ENCODE peak calls at places on chromosomes 7 and 10, in ten cellular contexts. O, M, F, C, Q, V, R, N, Z and B are unnamed samples.

GRCh38 chr7:145212050-145212449 is 376.2 kb upstream of the TPK1 start:
- DNase-seq in O (peak), M (no peak), F (peak), C (no peak), Q (no peak), V (no peak), R (no peak), N (no peak), Z (no peak), B (no peak)

GRCh38 chr10:73591578-73591902 is 398 bp upstream of the USP54 start:
- DNase-seq in O (no peak), M (no peak), F (no peak), C (no peak), Q (peak), V (no peak), R (peak), N (no peak), Z (no peak), B (no peak)

GRCh38 chr10:47030191-47030698 is 119.0 kb downstream of the PTPN20 start:
- DNase-seq in O (no peak), M (no peak), F (no peak), C (no peak), Q (no peak), V (no peak), R (no peak), N (peak), Z (no peak), B (no peak)

GRCh38 chr10:5639066-5639465 is 27.3 kb downstream of the ASB13 start:
- DNase-seq in O (no peak), M (no peak), F (no peak), C (no peak), Q (no peak), V (no peak), R (no peak), N (no peak), Z (no peak), B (no peak)

GRCh38 chr10:66836057-66836456 is 89.8 kb upstream of the LRRTM3 start:
- DNase-seq in O (no peak), M (no peak), F (peak), C (no peak), Q (no peak), V (peak), R (peak), N (no peak), Z (peak), B (no peak)

GRCh38 chr10:9605231-9605630 is 1412.4 kb upstream of the CELF2 start:
- DNase-seq in O (peak), M (no peak), F (peak), C (no peak), Q (no peak), V (no peak), R (no peak), N (no peak), Z (no peak), B (no peak)

GRCh38 chr10:45001382-45002148 is 842 bp downstream of the ZNF22 start:
- DNase-seq in O (peak), M (peak), F (peak), C (peak), Q (peak), V (peak), R (peak), N (no peak), Z (peak), B (peak)

GRCh38 chr10:75203724-75204123 is 6.9 kb upstream of the VDAC2 start:
- DNase-seq in O (no peak), M (no peak), F (no peak), C (no peak), Q (no peak), V (no peak), R (no peak), N (no peak), Z (no peak), B (no peak)

GRCh38 chr10:51468424-51468823 is 231.0 kb downstream of the CSTF2T start:
- DNase-seq in O (peak), M (no peak), F (peak), C (no peak), Q (no peak), V (peak), R (no peak), N (no peak), Z (no peak), B (no peak)

GRCh38 chr7:117281562-117281961 is 41.3 kb downstream of the WNT2 start:
- DNase-seq in O (peak), M (no peak), F (peak), C (no peak), Q (no peak), V (peak), R (no peak), N (no peak), Z (peak), B (no peak)

GRCh38 chr10:109429956-109430760 is 493.2 kb downstream of the XPNPEP1 start:
- DNase-seq in O (peak), M (no peak), F (peak), C (no peak), Q (no peak), V (peak), R (no peak), N (no peak), Z (peak), B (no peak)

GRCh38 chr7:151971829-151972228 is 15.6 kb downstream of the GALNTL5 start:
- DNase-seq in O (no peak), M (no peak), F (no peak), C (no peak), Q (no peak), V (no peak), R (no peak), N (no peak), Z (no peak), B (no peak)

GRCh38 chr7:14754631-14755030 is 147.9 kb downstream of the DGKB start:
- DNase-seq in O (peak), M (no peak), F (peak), C (no peak), Q (no peak), V (peak), R (no peak), N (no peak), Z (peak), B (no peak)

GRCh38 chr7:112173214-112173905 is 32.8 kb downstream of the DOCK4 start:
- DNase-seq in O (no peak), M (no peak), F (peak), C (no peak), Q (no peak), V (no peak), R (no peak), N (no peak), Z (no peak), B (no peak)

GRCh38 chr10:95539560-95540284 is 21.4 kb downstream of the SORBS1 start:
- DNase-seq in O (no peak), M (no peak), F (no peak), C (no peak), Q (no peak), V (no peak), R (no peak), N (no peak), Z (no peak), B (no peak)

GRCh38 chr10:49258351-49258683 is 40.7 kb upstream of the C10orf71 start:
- DNase-seq in O (no peak), M (no peak), F (no peak), C (no peak), Q (no peak), V (no peak), R (no peak), N (no peak), Z (no peak), B (no peak)

GRCh38 chr7:12291870-12292269 is 80.8 kb downstream of the TMEM106B start:
- DNase-seq in O (peak), M (no peak), F (peak), C (no peak), Q (no peak), V (no peak), R (no peak), N (no peak), Z (peak), B (peak)

GRCh38 chr7:93843260-93843659 is 47.3 kb downstream of the TFPI2 start:
- DNase-seq in O (peak), M (no peak), F (peak), C (no peak), Q (no peak), V (peak), R (no peak), N (no peak), Z (no peak), B (no peak)

GRCh38 chr7:26284995-26285632 is 6.5 kb upstream of the SNX10 start:
- DNase-seq in O (no peak), M (no peak), F (no peak), C (no peak), Q (no peak), V (no peak), R (peak), N (no peak), Z (peak), B (no peak)

GRCh38 chr10:114544045-114544659 is 113.9 kb downstream of the ABLIM1 start:
- DNase-seq in O (no peak), M (peak), F (no peak), C (peak), Q (no peak), V (no peak), R (peak), N (no peak), Z (peak), B (peak)

GRCh38 chr7:9869566-9869965 is 1104.1 kb upstream of the PHF14 start:
- DNase-seq in O (no peak), M (no peak), F (no peak), C (no peak), Q (no peak), V (no peak), R (no peak), N (no peak), Z (no peak), B (no peak)

GRCh38 chr10:92291921-92292860 is 1.2 kb downstream of the MARCHF5 start:
- DNase-seq in O (peak), M (peak), F (peak), C (peak), Q (peak), V (peak), R (peak), N (peak), Z (peak), B (peak)

GRCh38 chr7:155448632-155449007 is 9.3 kb upstream of the EN2 start:
- DNase-seq in O (no peak), M (no peak), F (no peak), C (no peak), Q (no peak), V (no peak), R (no peak), N (no peak), Z (no peak), B (peak)

GRCh38 chr10:67629461-67629971 is 66.5 kb downstream of the CTNNA3 start:
- DNase-seq in O (no peak), M (no peak), F (peak), C (no peak), Q (no peak), V (peak), R (no peak), N (no peak), Z (peak), B (no peak)

GRCh38 chr10:131882590-131883451 is 18.0 kb upstream of the PPP2R2D start:
- DNase-seq in O (no peak), M (no peak), F (no peak), C (no peak), Q (no peak), V (no peak), R (no peak), N (no peak), Z (no peak), B (no peak)

GRCh38 chr10:110834622-110835219 is 37.0 kb upstream of the PDCD4 start:
- DNase-seq in O (no peak), M (peak), F (no peak), C (no peak), Q (no peak), V (peak), R (no peak), N (peak), Z (no peak), B (no peak)

GRCh38 chr7:140225562-140226249 is 48.9 kb upstream of the KDM7A start:
- DNase-seq in O (no peak), M (no peak), F (no peak), C (no peak), Q (no peak), V (no peak), R (no peak), N (no peak), Z (no peak), B (no peak)

GRCh38 chr7:73504017-73504416 is 18.1 kb downstream of the BAZ1B start:
- DNase-seq in O (peak), M (no peak), F (no peak), C (no peak), Q (no peak), V (peak), R (no peak), N (no peak), Z (no peak), B (no peak)

GRCh38 chr10:70066190-70066589 is 13.5 kb downstream of the MACROH2A2 start:
- DNase-seq in O (no peak), M (no peak), F (no peak), C (no peak), Q (no peak), V (no peak), R (no peak), N (no peak), Z (no peak), B (no peak)

GRCh38 chr10:30422981-30423654 is 10.9 kb upstream of the MAP3K8 start:
- DNase-seq in O (peak), M (peak), F (peak), C (no peak), Q (peak), V (peak), R (peak), N (no peak), Z (peak), B (no peak)

GRCh38 chr7:149853157-149853556 is 15.0 kb downstream of the ZNF862 start:
- DNase-seq in O (no peak), M (no peak), F (peak), C (no peak), Q (no peak), V (peak), R (no peak), N (no peak), Z (no peak), B (no peak)

GRCh38 chr7:18177815-18178660 is 150.4 kb upstream of the PRPS1L1 start:
- DNase-seq in O (no peak), M (no peak), F (peak), C (peak), Q (no peak), V (peak), R (peak), N (no peak), Z (no peak), B (peak)

GRCh38 chr7:2729043-2729892 is 41.3 kb downstream of the AMZ1 start:
- DNase-seq in O (peak), M (no peak), F (no peak), C (no peak), Q (no peak), V (peak), R (no peak), N (peak), Z (no peak), B (no peak)

GRCh38 chr7:39757604-39758003 is 134.2 kb downstream of the RALA start:
- DNase-seq in O (no peak), M (no peak), F (no peak), C (no peak), Q (no peak), V (peak), R (no peak), N (no peak), Z (no peak), B (no peak)

GRCh38 chr7:33937871-33938270 is 32.5 kb downstream of the BMPER start:
- DNase-seq in O (no peak), M (no peak), F (no peak), C (no peak), Q (no peak), V (no peak), R (no peak), N (no peak), Z (no peak), B (no peak)

GRCh38 chr10:69655124-69655867 is 25.2 kb downstream of the FAM241B start:
- DNase-seq in O (no peak), M (no peak), F (no peak), C (no peak), Q (no peak), V (no peak), R (no peak), N (no peak), Z (no peak), B (no peak)

GRCh38 chr10:103716206-103717160 is 138.9 kb downstream of the SH3PXD2A start:
- DNase-seq in O (no peak), M (peak), F (no peak), C (no peak), Q (no peak), V (peak), R (peak), N (no peak), Z (peak), B (no peak)

GRCh38 chr7:98110249-98111022 is 3.8 kb downstream of the LMTK2 start:
- DNase-seq in O (no peak), M (peak), F (peak), C (no peak), Q (peak), V (no peak), R (peak), N (no peak), Z (no peak), B (no peak)

GRCh38 chr10:89861584-89862287 is 160.3 kb downstream of the KIF20B start:
- DNase-seq in O (peak), M (no peak), F (peak), C (no peak), Q (no peak), V (peak), R (peak), N (no peak), Z (peak), B (no peak)

DNA sequence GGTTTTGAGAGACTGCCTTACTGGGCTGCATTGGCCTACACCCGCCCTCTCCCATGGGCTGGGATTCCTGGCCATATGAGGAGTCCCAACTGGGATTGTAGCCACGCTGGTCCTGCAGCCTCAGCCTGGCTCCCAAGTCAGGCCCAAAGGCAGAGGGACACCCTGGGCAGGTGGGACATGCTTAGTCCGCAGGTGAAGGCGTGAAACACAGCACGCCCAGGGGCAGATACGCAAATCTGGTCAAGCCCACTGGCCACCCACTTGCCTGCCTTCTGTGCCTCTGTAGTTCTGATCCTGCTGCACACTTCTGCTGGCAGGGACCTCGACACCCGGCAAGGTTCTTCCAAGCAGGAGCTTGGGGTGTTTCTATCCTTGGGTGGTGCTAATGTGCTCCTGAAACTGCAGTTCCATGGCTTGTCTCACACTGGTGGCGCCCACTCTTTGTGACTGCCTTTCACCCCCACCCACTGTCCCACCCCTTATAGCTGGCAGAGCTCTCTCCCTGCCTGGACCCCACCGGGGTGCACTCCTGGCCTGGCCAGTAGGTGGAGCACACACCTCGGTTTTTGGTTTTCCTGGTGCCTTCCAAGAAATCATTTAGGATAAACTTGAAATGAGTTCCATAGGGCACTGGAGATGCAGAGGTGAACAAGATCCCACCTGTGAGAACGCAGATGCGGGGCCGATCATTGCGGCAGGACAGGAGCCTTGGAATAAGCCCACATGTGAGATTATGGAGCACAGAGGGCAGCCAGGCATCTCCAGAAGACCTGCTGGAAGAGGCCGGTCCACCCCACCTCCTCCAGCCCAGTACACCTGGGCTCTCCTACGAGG is 47.9 kb downstream of the MKI67 start:
- DNase-seq in O (peak), M (peak), F (peak), C (peak), Q (peak), V (peak), R (peak), N (no peak), Z (no peak), B (peak)
- TF ChIP-seq CTCF in O (peak), M (peak), F (peak), C (peak), Q (peak), V (peak), R (peak), N (no peak), Z (peak), B (peak)

DNA sequence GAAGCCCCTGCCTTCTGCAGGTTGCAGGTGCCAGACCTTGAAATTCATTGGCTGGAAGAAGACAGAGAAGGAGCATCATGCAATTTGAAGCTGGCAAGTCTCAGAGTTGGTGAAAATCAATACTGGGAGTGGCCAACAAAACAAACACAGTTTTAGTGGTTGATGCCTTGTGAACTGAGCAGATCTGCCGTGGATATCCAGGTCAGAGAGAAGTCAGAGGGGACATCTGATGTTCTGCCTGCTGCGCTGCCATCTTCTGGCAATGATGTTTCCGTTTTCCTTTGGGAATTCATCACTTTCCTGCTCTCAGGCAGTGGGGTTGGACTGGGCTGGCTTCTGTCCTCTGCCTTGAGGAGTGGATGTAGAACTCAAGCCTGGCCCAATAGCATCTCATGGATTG is 132.0 kb downstream of the RPS24 start:
- DNase-seq in O (no peak), M (peak), F (no peak), C (no peak), Q (peak), V (no peak), R (no peak), N (no peak), Z (no peak), B (no peak)
- TF ChIP-seq CTCF in O (no peak), M (no peak), F (no peak), C (no peak), Q (no peak), V (peak), R (no peak), N (no peak), Z (peak), B (no peak)

DNA sequence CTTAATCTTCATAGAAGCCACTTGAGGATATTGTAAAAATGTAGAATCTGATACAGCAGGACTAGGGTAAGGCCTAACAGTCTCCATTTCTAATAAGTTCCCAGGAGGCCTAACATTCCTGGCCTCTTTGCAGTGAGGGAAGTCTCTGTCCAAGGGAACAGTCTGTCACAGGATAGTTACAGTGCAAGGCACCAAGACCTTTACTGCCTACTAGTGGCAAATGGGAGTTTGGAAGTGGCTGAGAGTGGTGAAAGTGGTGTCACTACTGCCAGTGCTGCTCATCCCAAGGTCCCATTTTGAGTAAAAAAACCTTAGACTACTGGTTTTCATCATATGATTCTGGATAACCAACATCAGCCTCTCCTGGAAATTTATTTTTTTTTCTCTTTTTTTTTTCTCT is 619.5 kb upstream of the SEMA3D start:
- DNase-seq in O (no peak), M (peak), F (no peak), C (no peak), Q (no peak), V (no peak), R (no peak), N (no peak), Z (no peak), B (no peak)
- TF ChIP-seq CTCF in O (peak), M (no peak), F (no peak), C (no peak), Q (no peak), V (peak), R (no peak), N (no peak), Z (no peak), B (no peak)

GRCh38 chr7:22110227-22110839 is 164.6 kb upstream of the CDCA7L start:
- DNase-seq in O (peak), M (peak), F (peak), C (peak), Q (peak), V (peak), R (peak), N (peak), Z (peak), B (peak)
- TF ChIP-seq CTCF in O (peak), M (peak), F (peak), C (peak), Q (peak), V (peak), R (peak), N (peak), Z (peak), B (peak)

GRCh38 chr10:127570036-127570435 is 20.9 kb downstream of the NPS start:
- DNase-seq in O (no peak), M (no peak), F (no peak), C (no peak), Q (no peak), V (no peak), R (no peak), N (no peak), Z (peak), B (no peak)
- TF ChIP-seq CTCF in O (no peak), M (no peak), F (no peak), C (no peak), Q (no peak), V (no peak), R (no peak), N (no peak), Z (no peak), B (no peak)

GRCh38 chr7:559396-559705 is 39.7 kb upstream of the PDGFA start:
- DNase-seq in O (no peak), M (no peak), F (no peak), C (no peak), Q (no peak), V (no peak), R (no peak), N (no peak), Z (no peak), B (no peak)
- TF ChIP-seq CTCF in O (no peak), M (no peak), F (no peak), C (no peak), Q (no peak), V (no peak), R (no peak), N (no peak), Z (no peak), B (no peak)